ENCODE peak calls at places on chromosomes 11 and 22, in five cellular contexts. S is body of pancreas, X is ovary, N is adrenal gland, L is thyroid gland. W is an unnamed sample.

GRCh38 chr22:46425011-46425410 is 89.5 kb downstream of the TRMU start:
- DNase-seq in N (no peak), L (no peak), X (no peak), S (no peak), W (no peak)

GRCh38 chr11:109783842-109784241 is 309.4 kb upstream of the ZC3H12C start:
- DNase-seq in S (no peak), L (no peak), N (no peak), X (no peak), W (no peak)

GRCh38 chr22:24161909-24162308 is 19.4 kb upstream of the SUSD2 start:
- DNase-seq in X (no peak), N (peak), S (peak), L (peak), W (no peak)

GRCh38 chr22:27804683-27805297 is 3.2 kb upstream of the MN1 start:
- DNase-seq in S (peak), X (peak), L (peak), N (peak), W (peak)

GRCh38 chr22:31754813-31755212 is 994 bp downstream of the DEPDC5 start:
- DNase-seq in S (no peak), N (no peak), X (no peak), L (no peak), W (no peak)

GRCh38 chr11:112320668-112321067 is 60.0 kb upstream of the PLET1 start:
- DNase-seq in L (peak), S (peak), N (peak), X (peak), W (peak)

GRCh38 chr22:37329239-37330140 is 47.2 kb downstream of the CYTH4 start:
- DNase-seq in S (no peak), L (no peak), N (no peak), X (no peak), W (no peak)

GRCh38 chr11:67157691-67158090 is 38.6 kb downstream of the KDM2A start:
- DNase-seq in L (no peak), X (no peak), S (no peak), N (no peak), W (no peak)

GRCh38 chr11:60951909-60952741 is at the start of gene SLC15A3:
- DNase-seq in L (peak), X (peak), N (peak), S (no peak), W (peak)

GRCh38 chr11:94845622-94846021 is 77.5 kb downstream of the AMOTL1 start:
- DNase-seq in S (peak), L (no peak), X (no peak), N (no peak), W (no peak)

GRCh38 chr11:95704865-95705264 is 84.7 kb downstream of the FAM76B start:
- DNase-seq in N (no peak), S (no peak), X (no peak), L (peak), W (no peak)

GRCh38 chr22:25366876-25367466 is 147.5 kb downstream of the CRYBB2 start:
- DNase-seq in S (no peak), N (no peak), X (no peak), L (no peak), W (peak)

GRCh38 chr11:60984616-60985015 is 13.1 kb downstream of the CD6 start:
- DNase-seq in L (no peak), S (no peak), N (no peak), X (no peak), W (no peak)

GRCh38 chr11:73989156-73989555 is 6.5 kb upstream of the UCP2 start:
- DNase-seq in N (no peak), S (no peak), X (no peak), L (no peak), W (no peak)

GRCh38 chr11:46003647-46004046 is 81.2 kb downstream of the LARGE2 start:
- DNase-seq in X (no peak), N (no peak), L (no peak), S (no peak), W (no peak)

GRCh38 chr22:21443057-21443734 is 24.0 kb upstream of the TMEM191C start:
- DNase-seq in L (peak), N (peak), X (peak), S (no peak), W (peak)

GRCh38 chr22:39710380-39711117 is 140.0 kb downstream of the CACNA1I start:
- DNase-seq in L (peak), N (peak), S (peak), X (no peak), W (no peak)

GRCh38 chr11:130728185-130729160 is 187.8 kb downstream of the SNX19 start:
- DNase-seq in X (no peak), N (no peak), S (no peak), L (no peak), W (no peak)

GRCh38 chr11:45085657-45086501 is 60.6 kb upstream of the PRDM11 start:
- DNase-seq in N (no peak), X (no peak), L (no peak), S (no peak), W (no peak)

GRCh38 chr11:124829986-124830385 is 29.8 kb upstream of the MSANTD2 start:
- DNase-seq in L (no peak), N (no peak), X (no peak), S (no peak), W (no peak)

GRCh38 chr22:17888855-17889254 is 114.6 kb upstream of the BID start:
- DNase-seq in X (no peak), L (no peak), N (no peak), S (no peak), W (no peak)

GRCh38 chr22:45504703-45505341 is 2.1 kb downstream of the FBLN1 start:
- DNase-seq in X (peak), N (no peak), S (no peak), L (no peak), W (no peak)

GRCh38 chr11:4826425-4826824 is 5.3 kb downstream of the OR51F2 start:
- DNase-seq in L (peak), S (no peak), N (no peak), X (no peak), W (no peak)

GRCh38 chr22:22520667-22521602 is 865 bp upstream of the ZNF280A start:
- DNase-seq in N (peak), L (no peak), X (no peak), S (no peak), W (no peak)

GRCh38 chr11:97772696-97773095 is 1248.1 kb upstream of the CNTN5 start:
- DNase-seq in X (no peak), L (no peak), N (no peak), S (no peak), W (no peak)

GRCh38 chr11:65496304-65497140 is 2.3 kb upstream of the MALAT1 start:
- DNase-seq in S (no peak), L (no peak), X (peak), N (peak), W (no peak)

GRCh38 chr11:130817608-130817944 is 98.7 kb downstream of the SNX19 start:
- DNase-seq in X (no peak), N (no peak), L (no peak), S (no peak), W (no peak)

GRCh38 chr11:77084581-77085191 is 17.9 kb downstream of the CAPN5 start:
- DNase-seq in L (no peak), S (no peak), X (peak), N (peak), W (no peak)

GRCh38 chr11:100581318-100581717 is 105.8 kb upstream of the ARHGAP42 start:
- DNase-seq in X (no peak), N (no peak), S (no peak), L (no peak), W (no peak)

GRCh38 chr22:35230839-35231584 is 26.3 kb upstream of the HMGXB4 start:
- DNase-seq in L (no peak), S (no peak), N (no peak), X (no peak), W (no peak)

GRCh38 chr11:129853508-129854228 is 38.0 kb downstream of the TMEM45B start:
- DNase-seq in L (peak), S (peak), N (no peak), X (peak), W (no peak)

GRCh38 chr11:8086571-8086970 is 5.6 kb downstream of the TUB start:
- DNase-seq in S (no peak), X (peak), L (no peak), N (no peak), W (no peak)

GRCh38 chr11:108223449-108224149 is 732 bp downstream of the ATM start:
- DNase-seq in X (no peak), L (no peak), N (no peak), S (no peak), W (no peak)
- TF ChIP-seq POLR2A in X (no peak), L (no peak), N (no peak), S (no peak), W (no peak)

GRCh38 chr11:47514825-47515647 is 37.9 kb downstream of the CELF1 start:
- DNase-seq in N (peak), L (no peak), S (no peak), X (no peak), W (no peak)
- H3K27ac ChIP-seq in N (peak), L (no peak), S (no peak), X (no peak), W (no peak)

GRCh38 chr11:71430166-71430565 is 18.0 kb downstream of the DHCR7 start:
- DNase-seq in N (no peak), S (no peak), X (no peak), L (no peak), W (peak)

GRCh38 chr11:71426413-71426812 is 21.8 kb downstream of the DHCR7 start:
- DNase-seq in S (no peak), N (no peak), X (no peak), L (no peak), W (no peak)

GRCh38 chr11:71431271-71431670 is 16.9 kb downstream of the DHCR7 start:
- DNase-seq in L (no peak), S (no peak), X (no peak), N (no peak), W (no peak)

GRCh38 chr11:71428861-71429435 is 19.2 kb downstream of the DHCR7 start:
- DNase-seq in S (no peak), L (peak), N (peak), X (peak), W (no peak)

DNA sequence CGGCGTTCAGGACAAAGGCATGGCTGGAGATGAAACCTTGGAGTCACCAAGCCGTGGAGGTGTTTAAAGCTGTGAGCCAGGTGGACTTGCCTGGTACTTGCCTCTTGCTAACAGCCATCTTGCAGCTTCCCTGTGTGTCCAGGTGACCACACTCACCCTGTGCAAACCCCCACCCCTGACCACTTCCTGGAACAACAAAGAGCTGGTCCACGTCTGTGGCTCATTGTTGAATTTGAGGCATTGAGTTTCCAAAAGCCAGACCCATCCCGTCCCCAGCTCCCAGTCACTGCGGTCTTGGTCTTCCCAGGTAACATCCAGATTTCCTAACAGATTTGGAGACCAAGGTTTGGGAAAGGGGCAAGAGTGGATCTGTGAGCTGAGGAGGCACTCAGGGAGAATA is 18.5 kb downstream of the DHCR7 start:
- DNase-seq in N (no peak), S (no peak), L (no peak), X (no peak), W (no peak)
- TF ChIP-seq CTCF in N (no peak), S (no peak), L (no peak), X (no peak), W (no peak)

GRCh38 chr11:106263527-106263926 is 186.1 kb downstream of the AASDHPPT start:
- DNase-seq in N (no peak), X (no peak), S (no peak), L (no peak), W (no peak)

GRCh38 chr11:106262852-106263251 is 185.4 kb downstream of the AASDHPPT start:
- DNase-seq in L (no peak), N (no peak), S (no peak), X (no peak), W (no peak)
- TF ChIP-seq POLR2A in L (no peak), N (no peak), S (no peak), X (no peak), W (no peak)

DNA sequence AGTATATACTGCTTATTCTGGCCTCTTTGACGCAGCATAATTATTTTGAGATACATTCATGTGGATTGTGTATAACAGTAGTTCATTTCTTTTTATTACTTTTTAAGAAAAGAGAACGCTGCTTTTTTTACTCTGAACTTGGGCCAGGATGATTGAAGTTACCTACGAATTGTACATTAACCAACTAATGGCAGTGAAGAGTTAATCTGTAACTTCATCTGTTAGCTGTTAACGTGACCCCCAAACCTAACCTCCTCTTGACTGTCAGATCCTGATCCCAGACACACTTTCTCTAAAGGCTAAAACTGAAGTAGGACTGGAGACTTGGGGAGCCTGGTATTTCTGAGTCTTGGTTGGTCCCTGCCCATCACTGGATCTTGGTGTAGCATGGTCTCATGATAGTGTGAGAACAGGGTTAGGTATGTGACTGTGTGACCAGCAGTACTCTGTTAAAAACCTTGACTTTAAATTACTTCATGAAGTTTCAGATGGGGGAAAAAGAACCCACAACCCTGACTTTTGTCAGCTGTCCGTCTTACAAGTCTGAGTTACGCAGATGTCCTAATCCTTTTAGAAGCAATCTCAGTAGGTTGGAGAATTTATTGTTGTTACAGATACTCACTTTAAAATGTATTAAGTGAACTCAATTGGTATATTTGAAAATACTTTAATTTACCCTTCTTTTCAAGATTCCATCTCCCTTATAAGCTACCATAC is 39.4 kb downstream of the C22orf31 start:
- DNase-seq in X (no peak), L (no peak), S (no peak), N (no peak), W (no peak)
- H3K27ac ChIP-seq in X (no peak), L (no peak), S (no peak), N (no peak), W (no peak)

DNA sequence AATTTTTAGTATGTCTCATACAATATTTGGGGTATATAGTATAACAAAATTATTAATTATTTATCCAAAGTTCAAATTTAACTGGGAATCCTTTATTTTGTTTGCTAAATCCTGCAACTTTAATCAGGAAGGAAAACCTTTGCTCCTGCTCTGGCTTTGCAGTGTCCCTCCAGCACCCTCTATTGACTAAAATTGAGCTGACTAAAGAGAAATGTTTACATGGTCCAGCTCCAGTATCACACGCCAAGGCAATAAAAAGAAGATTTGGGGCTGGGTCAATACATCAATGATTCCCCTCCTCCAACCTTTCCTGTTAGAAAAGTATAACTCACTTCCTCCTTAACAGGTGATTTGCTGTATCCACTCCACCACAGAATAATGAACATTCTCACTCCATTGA is 153.0 kb upstream of the LRRC4C start:
- DNase-seq in N (no peak), L (no peak), X (no peak), S (no peak), W (no peak)
- TF ChIP-seq CTCF in N (no peak), L (no peak), X (no peak), S (no peak), W (no peak)

DNA sequence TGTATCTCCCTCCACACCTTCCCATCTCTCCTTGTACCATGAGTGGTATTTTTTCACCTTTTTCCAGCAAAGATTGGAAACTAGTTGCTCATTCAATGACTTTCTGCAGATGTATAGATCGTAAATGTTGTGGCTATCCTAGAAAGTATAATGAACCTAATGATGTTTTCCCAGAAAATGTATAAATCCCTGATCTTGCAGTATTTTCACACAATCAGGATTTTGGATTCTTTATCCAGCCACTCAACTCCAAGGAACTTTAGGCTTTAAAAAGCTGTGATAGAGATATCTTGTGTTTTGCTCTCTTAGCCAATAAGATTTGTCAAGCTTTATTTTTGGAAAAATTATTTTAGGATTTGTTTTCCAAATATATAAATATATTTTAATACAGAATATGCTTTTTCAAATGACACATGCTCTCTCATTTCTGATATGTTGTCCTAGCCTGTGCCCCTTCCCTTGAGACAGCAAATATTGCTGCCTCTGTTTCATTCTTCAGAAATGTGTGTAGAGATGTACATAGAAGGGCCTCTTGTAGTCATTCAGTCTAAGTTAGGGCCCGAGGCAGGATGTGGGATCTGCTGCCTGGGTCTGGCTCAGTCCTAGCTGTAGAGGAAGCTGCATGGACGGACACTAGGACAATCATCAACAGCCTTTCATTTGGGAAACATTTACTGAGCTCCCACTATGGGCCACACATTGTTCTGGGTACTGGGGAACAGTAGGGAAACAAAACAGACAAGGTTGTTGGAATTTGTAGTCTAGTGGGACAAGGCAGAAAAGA is 62.4 kb downstream of the NAV2 start:
- DNase-seq in N (no peak), L (no peak), S (no peak), X (no peak), W (no peak)
- TF ChIP-seq POLR2A in N (no peak), L (no peak), S (no peak), X (no peak), W (no peak)